ENCODE peak calls at places on chromosomes 4 and X, in five cellular contexts. One of them, this sample, is unnamed.

GRCh38 chr4:41538887-41539498 is 1.0 kb downstream of the LIMCH1 start:
- DNase-seq in body of pancreas: no peak
- DNase-seq in skeletal muscle cell: no peak
- DNase-seq in DMS79 treated with DMSO at 0.1 percent for 48 hours: no peak
- DNase-seq in upper lobe of left lung: no peak
- DNase-seq in this sample: no peak

GRCh38 chr4:141255016-141255415 is 34.3 kb downstream of the ZNF330 start:
- DNase-seq in body of pancreas: no peak
- DNase-seq in skeletal muscle cell: no peak
- DNase-seq in DMS79 treated with DMSO at 0.1 percent for 48 hours: no peak
- DNase-seq in upper lobe of left lung: no peak
- DNase-seq in this sample: no peak

GRCh38 chr4:3745886-3746656 is 20.1 kb upstream of the ADRA2C start:
- DNase-seq in body of pancreas: no peak
- DNase-seq in upper lobe of left lung: no peak
- DNase-seq in skeletal muscle cell: no peak
- DNase-seq in DMS79 treated with DMSO at 0.1 percent for 48 hours: no peak
- DNase-seq in this sample: no peak

GRCh38 chr4:5921074-5921473 is 28.2 kb upstream of the CRMP1 start:
- DNase-seq in body of pancreas: no peak
- DNase-seq in upper lobe of left lung: no peak
- DNase-seq in DMS79 treated with DMSO at 0.1 percent for 48 hours: no peak
- DNase-seq in skeletal muscle cell: no peak
- DNase-seq in this sample: no peak

GRCh38 chrX:133542476-133542875 is 127.2 kb upstream of the GPC4 start:
- DNase-seq in body of pancreas: no peak
- DNase-seq in DMS79 treated with DMSO at 0.1 percent for 48 hours: no peak
- DNase-seq in skeletal muscle cell: no peak
- DNase-seq in upper lobe of left lung: no peak
- DNase-seq in this sample: no peak

GRCh38 chr4:57303012-57303751 is 193.0 kb upstream of the IGFBP7 start:
- DNase-seq in upper lobe of left lung: no peak
- DNase-seq in skeletal muscle cell: no peak
- DNase-seq in DMS79 treated with DMSO at 0.1 percent for 48 hours: no peak
- DNase-seq in body of pancreas: no peak
- DNase-seq in this sample: no peak

GRCh38 chr4:108393870-108394269 is 225.1 kb upstream of the LEF1 start:
- DNase-seq in upper lobe of left lung: no peak
- DNase-seq in body of pancreas: no peak
- DNase-seq in DMS79 treated with DMSO at 0.1 percent for 48 hours: no peak
- DNase-seq in skeletal muscle cell: no peak
- DNase-seq in this sample: no peak

GRCh38 chr4:3441501-3442459 is at the start of gene HGFAC:
- DNase-seq in upper lobe of left lung: peak
- DNase-seq in skeletal muscle cell: no peak
- DNase-seq in DMS79 treated with DMSO at 0.1 percent for 48 hours: no peak
- DNase-seq in body of pancreas: no peak
- DNase-seq in this sample: no peak

GRCh38 chrX:152912121-152912520 is 14.3 kb downstream of the ZNF185 start:
- DNase-seq in skeletal muscle cell: no peak
- DNase-seq in body of pancreas: no peak
- DNase-seq in upper lobe of left lung: no peak
- DNase-seq in DMS79 treated with DMSO at 0.1 percent for 48 hours: no peak
- DNase-seq in this sample: no peak

GRCh38 chr4:114132830-114133229 is 153.4 kb upstream of the ARSJ start:
- DNase-seq in body of pancreas: no peak
- DNase-seq in upper lobe of left lung: no peak
- DNase-seq in DMS79 treated with DMSO at 0.1 percent for 48 hours: no peak
- DNase-seq in skeletal muscle cell: no peak
- DNase-seq in this sample: no peak